ENCODE peak calls at places on chromosome 6, in eight cellular contexts. L is AG04450; Z is astrocyte of the spinal cord; I is HL-60; S is choroid plexus epithelial cell; D is CD4-positive, alpha-beta T cell; K is coronary artery; G is Calu3. M is an unnamed sample.

GRCh38 chr6:146913842-146914562 is 290.2 kb upstream of the STXBP5 start:
- DNase-seq in L (peak; percentile 97), Z (peak; percentile 99), I (peak; percentile 47), S (peak; percentile 99), D (no peak), K (peak; percentile 88), G (peak; percentile 63), M (peak; percentile 61)

GRCh38 chr6:81696505-81696904 is 56.0 kb downstream of the TENT5A start:
- DNase-seq in L (no peak), Z (peak; percentile 16), I (no peak), S (peak; percentile 58), D (no peak), K (no peak), G (peak; percentile 12), M (no peak)

GRCh38 chr6:31163922-31164321 is 5.5 kb downstream of the TCF19 start:
- DNase-seq in L (no peak), Z (no peak), I (peak; percentile 25), S (peak; percentile 22), D (no peak), K (no peak), G (no peak), M (no peak)

GRCh38 chr6:56524891-56525703 is 117.6 kb downstream of the DST start:
- DNase-seq in L (peak; percentile 84), Z (peak; percentile 88), I (no peak), S (peak; percentile 84), D (no peak), K (no peak), G (no peak), M (no peak)

GRCh38 chr6:64703922-64704321 is 1003.1 kb downstream of the EYS start:
- DNase-seq in L (no peak), Z (no peak), I (no peak), S (no peak), D (no peak), K (no peak), G (no peak), M (no peak)

GRCh38 chr6:11205721-11206120 is 26.7 kb downstream of the NEDD9 start:
- DNase-seq in L (no peak), Z (no peak), I (no peak), S (no peak), D (no peak), K (no peak), G (no peak), M (no peak)

GRCh38 chr6:99522531-99522930 is 7.3 kb upstream of the USP45 start:
- DNase-seq in L (no peak), Z (peak; percentile 22), I (no peak), S (peak; percentile 71), D (no peak), K (no peak), G (peak; percentile 65), M (no peak)

GRCh38 chr6:164528539-164528938 is 780.9 kb downstream of the C6orf118 start:
- DNase-seq in L (no peak), Z (no peak), I (no peak), S (no peak), D (no peak), K (no peak), G (no peak), M (no peak)

GRCh38 chr6:154991207-154991606 is 3.9 kb upstream of the TIAM2 start:
- DNase-seq in L (no peak), Z (no peak), I (no peak), S (no peak), D (no peak), K (no peak), G (no peak), M (no peak)

GRCh38 chr6:11869656-11870340 is 91.2 kb upstream of the ADTRP start:
- DNase-seq in L (peak; percentile 65), Z (peak; percentile 81), I (no peak), S (peak; percentile 73), D (no peak), K (no peak), G (no peak), M (no peak)

GRCh38 chr6:45411959-45412358 is 34.2 kb upstream of the SUPT3H start:
- DNase-seq in L (no peak), Z (peak; percentile 29), I (no peak), S (no peak), D (no peak), K (no peak), G (no peak), M (no peak)

GRCh38 chr6:13288481-13288880 is 39.9 kb downstream of the TBC1D7 start:
- DNase-seq in L (no peak), Z (no peak), I (no peak), S (no peak), D (no peak), K (no peak), G (no peak), M (no peak)

GRCh38 chr6:47766445-47766844 is 15.4 kb upstream of the OPN5 start:
- DNase-seq in L (no peak), Z (no peak), I (no peak), S (no peak), D (no peak), K (no peak), G (no peak), M (no peak)

GRCh38 chr6:157877573-157878011 is 54.5 kb downstream of the SNX9 start:
- DNase-seq in L (no peak), Z (no peak), I (no peak), S (no peak), D (no peak), K (no peak), G (no peak), M (no peak)

GRCh38 chr6:32816746-32817204 is at the start of gene HLA-DOB:
- DNase-seq in L (no peak), Z (no peak), I (no peak), S (peak; percentile 64), D (no peak), K (no peak), G (peak; percentile 65), M (no peak)

GRCh38 chr6:8336406-8336805 is 98.9 kb downstream of the SLC35B3 start:
- DNase-seq in L (no peak), Z (no peak), I (no peak), S (no peak), D (no peak), K (no peak), G (no peak), M (no peak)

GRCh38 chr6:20213271-20213798 is 1.1 kb upstream of the MBOAT1 start:
- DNase-seq in L (no peak), Z (no peak), I (no peak), S (peak; percentile 12), D (no peak), K (no peak), G (no peak), M (no peak)

GRCh38 chr6:170193326-170193821 is 97.5 kb downstream of the DLL1 start:
- DNase-seq in L (no peak), Z (no peak), I (no peak), S (no peak), D (no peak), K (peak; percentile 45), G (no peak), M (no peak)

GRCh38 chr6:121222656-121223055 is 111.6 kb downstream of the TBC1D32 start:
- DNase-seq in L (peak; percentile 21), Z (peak; percentile 49), I (no peak), S (peak; percentile 66), D (no peak), K (no peak), G (no peak), M (no peak)
- TF ChIP-seq CTCF in L (peak; percentile 38), Z (no peak), I (no peak), S (peak; percentile 36), D (no peak), K (no peak), G (no peak), M (no peak)

GRCh38 chr6:130473886-130474285 is 108.1 kb downstream of the TMEM200A start:
- DNase-seq in L (no peak), Z (peak; percentile 81), I (no peak), S (peak; percentile 65), D (no peak), K (no peak), G (no peak), M (no peak)
- TF ChIP-seq CTCF in L (no peak), Z (peak; percentile 1), I (no peak), S (peak; percentile 11), D (no peak), K (no peak), G (no peak), M (no peak)

GRCh38 chr6:29649701-29650673 is 6.9 kb upstream of the MOG start:
- DNase-seq in L (peak; percentile 86), Z (peak; percentile 94), I (peak; percentile 67), S (peak; percentile 97), D (peak; percentile 98), K (peak; percentile 97), G (peak; percentile 98), M (peak; percentile 97)

GRCh38 chr6:29647927-29648642 is 8.8 kb upstream of the MOG start:
- DNase-seq in L (no peak), Z (peak; percentile 51), I (no peak), S (peak; percentile 70), D (no peak), K (no peak), G (peak; percentile 21), M (no peak)

GRCh38 chr6:29652198-29652584 is 4.7 kb upstream of the MOG start:
- DNase-seq in L (no peak), Z (no peak), I (no peak), S (no peak), D (no peak), K (no peak), G (no peak), M (no peak)

GRCh38 chr6:29653452-29654038 is 3.3 kb upstream of the MOG start:
- DNase-seq in L (peak; percentile 57), Z (peak; percentile 79), I (no peak), S (peak; percentile 92), D (peak; percentile 28), K (no peak), G (peak; percentile 51), M (no peak)

GRCh38 chr6:29651413-29652197 is 5.3 kb upstream of the MOG start:
- DNase-seq in L (no peak), Z (peak; percentile 45), I (no peak), S (peak; percentile 63), D (no peak), K (no peak), G (no peak), M (no peak)
- TF ChIP-seq CTCF in L (peak; percentile 76), Z (peak; percentile 68), I (peak; percentile 34), S (peak; percentile 62), D (peak; percentile 79), K (peak; percentile 63), G (peak; percentile 58), M (peak; percentile 78)

GRCh38 chr6:71349395-71349794 is 60.8 kb downstream of the OGFRL1 start:
- DNase-seq in L (no peak), Z (peak; percentile 71), I (peak; percentile 5), S (peak; percentile 67), D (no peak), K (no peak), G (no peak), M (no peak)

GRCh38 chr6:71351190-71351589 is 62.6 kb downstream of the OGFRL1 start:
- DNase-seq in L (no peak), Z (no peak), I (no peak), S (no peak), D (no peak), K (no peak), G (no peak), M (no peak)

GRCh38 chr6:71347119-71347518 is 58.5 kb downstream of the OGFRL1 start:
- DNase-seq in L (no peak), Z (no peak), I (no peak), S (no peak), D (no peak), K (no peak), G (no peak), M (peak; percentile 56)

GRCh38 chr6:71346034-71346680 is 57.5 kb downstream of the OGFRL1 start:
- DNase-seq in L (no peak), Z (no peak), I (no peak), S (no peak), D (no peak), K (no peak), G (no peak), M (no peak)

GRCh38 chr6:71349976-71350615 is 61.5 kb downstream of the OGFRL1 start:
- DNase-seq in L (no peak), Z (peak; percentile 65), I (no peak), S (peak; percentile 53), D (no peak), K (no peak), G (no peak), M (no peak)
- TF ChIP-seq CTCF in L (no peak), Z (no peak), I (no peak), S (no peak), D (no peak), K (no peak), G (no peak), M (no peak)